ENCODE peak calls at places on chromosomes 13 and 19, in four cellular contexts. One of them, this sample, is unnamed.

GRCh38 chr19:6431891-6432290 is 1.7 kb downstream of the SLC25A41 start:
- DNase-seq in COR-L47: no peak
- DNase-seq in HuH-7.5: no peak
- DNase-seq in WTC11: no peak
- DNase-seq in this sample: no peak

GRCh38 chr13:111893071-111893606 is 173.8 kb upstream of the SOX1 start:
- DNase-seq in HuH-7.5: no peak
- DNase-seq in COR-L47: no peak
- DNase-seq in WTC11: peak
- DNase-seq in this sample: no peak

GRCh38 chr13:27625839-27626238 is 4.1 kb downstream of the POLR1D start:
- DNase-seq in WTC11: no peak
- DNase-seq in HuH-7.5: no peak
- DNase-seq in COR-L47: no peak
- DNase-seq in this sample: no peak

GRCh38 chr13:98033277-98034247 is 80.1 kb downstream of the IPO5 start:
- DNase-seq in COR-L47: peak
- DNase-seq in HuH-7.5: peak
- DNase-seq in WTC11: peak
- DNase-seq in this sample: no peak

GRCh38 chr13:113862766-113863510 is 938 bp downstream of the GAS6 start:
- DNase-seq in WTC11: peak
- DNase-seq in COR-L47: no peak
- DNase-seq in HuH-7.5: no peak
- DNase-seq in this sample: no peak

GRCh38 chr13:110616103-110617101 is 1.1 kb downstream of the NAXD start:
- DNase-seq in COR-L47: peak
- DNase-seq in WTC11: peak
- DNase-seq in HuH-7.5: no peak
- DNase-seq in this sample: peak

GRCh38 chr19:44745386-44745831 is 3.1 kb upstream of the BCL3 start:
- DNase-seq in HuH-7.5: no peak
- DNase-seq in WTC11: peak
- DNase-seq in COR-L47: no peak
- DNase-seq in this sample: no peak

GRCh38 chr19:1172353-1173159 is 1.5 kb downstream of the SBNO2 start:
- DNase-seq in WTC11: peak
- DNase-seq in HuH-7.5: no peak
- DNase-seq in COR-L47: no peak
- DNase-seq in this sample: no peak

GRCh38 chr19:10404888-10405808 is 1.8 kb upstream of the CDC37 start:
- DNase-seq in COR-L47: no peak
- DNase-seq in WTC11: no peak
- DNase-seq in HuH-7.5: no peak
- DNase-seq in this sample: no peak

GRCh38 chr19:18419699-18420460 is 682 bp downstream of the SSBP4 start:
- DNase-seq in WTC11: no peak
- DNase-seq in HuH-7.5: peak
- DNase-seq in COR-L47: no peak
- DNase-seq in this sample: peak

GRCh38 chr19:44696939-44697669 is 1.8 kb upstream of the CEACAM16 start:
- DNase-seq in WTC11: no peak
- DNase-seq in HuH-7.5: no peak
- DNase-seq in COR-L47: no peak
- DNase-seq in this sample: no peak

GRCh38 chr13:102977471-102977870 is 88.7 kb downstream of the SLC10A2 start:
- DNase-seq in WTC11: no peak
- DNase-seq in HuH-7.5: no peak
- DNase-seq in COR-L47: no peak
- DNase-seq in this sample: no peak

GRCh38 chr13:27965740-27966640 is 3.1 kb downstream of the CDX2 start:
- DNase-seq in HuH-7.5: no peak
- DNase-seq in COR-L47: no peak
- DNase-seq in WTC11: peak
- DNase-seq in this sample: peak

GRCh38 chr13:98510156-98510509 is 66.8 kb downstream of the STK24 start:
- DNase-seq in COR-L47: no peak
- DNase-seq in WTC11: no peak
- DNase-seq in HuH-7.5: no peak
- DNase-seq in this sample: peak

GRCh38 chr19:16828990-16829821 is at the start of gene SIN3B:
- DNase-seq in HuH-7.5: peak
- DNase-seq in WTC11: peak
- DNase-seq in COR-L47: peak
- DNase-seq in this sample: peak

GRCh38 chr13:40187324-40187795 is 479.1 kb downstream of the FOXO1 start:
- DNase-seq in WTC11: no peak
- DNase-seq in COR-L47: no peak
- DNase-seq in HuH-7.5: no peak
- DNase-seq in this sample: no peak

This sample was measured in B cell.